ENCODE peak calls at places on chromosomes 2 and 18, in eight cellular contexts. P is HCT116, X is endothelial cell, L is neural progenitor cell, C is cardiac fibroblast, O is lung, A is Panc1, G is heart right ventricle. K is an unnamed sample.

GRCh38 chr18:37420315-37420880 is 145.2 kb downstream of the CELF4 start:
- DNase-seq in A (no peak), X (no peak), L (no peak), C (no peak), G (no peak), O (no peak), P (no peak), K (no peak)

GRCh38 chr2:205700331-205701132 is 18.2 kb downstream of the NRP2 start:
- DNase-seq in A (peak; percentile 51), G (no peak), C (peak; percentile 95), L (peak; percentile 42), P (no peak), X (no peak), O (no peak), K (no peak)

GRCh38 chr2:233816771-233817170 is 37.6 kb downstream of the HJURP start:
- DNase-seq in G (no peak), A (no peak), X (no peak), L (no peak), P (no peak), C (no peak), O (no peak), K (no peak)

GRCh38 chr2:162478721-162479129 is 134.8 kb downstream of the GCA start:
- DNase-seq in P (no peak), L (no peak), A (no peak), G (no peak), O (no peak), C (peak; percentile 6), X (no peak), K (no peak)

GRCh38 chr18:26614374-26614773 is 66.0 kb upstream of the KCTD1 start:
- DNase-seq in X (no peak), C (no peak), L (peak; percentile 15), A (no peak), O (no peak), G (no peak), P (no peak), K (no peak)

GRCh38 chr2:162210385-162210784 is 32.9 kb downstream of the FAP start:
- DNase-seq in A (no peak), L (no peak), O (no peak), G (no peak), X (no peak), C (peak; percentile 50), P (no peak), K (no peak)

GRCh38 chr2:120052597-120052996 is 39.7 kb downstream of the EPB41L5 start:
- DNase-seq in O (no peak), X (no peak), L (no peak), P (no peak), G (no peak), C (no peak), A (no peak), K (no peak)

GRCh38 chr2:8392098-8392844 is 289.6 kb upstream of the ID2 start:
- DNase-seq in L (peak; percentile 31), G (no peak), X (no peak), O (no peak), P (no peak), A (no peak), C (no peak), K (no peak)

GRCh38 chr2:10422251-10422650 is 25.9 kb downstream of the ODC1 start:
- DNase-seq in C (no peak), A (no peak), G (no peak), X (no peak), L (no peak), P (no peak), O (no peak), K (no peak)

GRCh38 chr2:26412091-26412673 is 10.5 kb downstream of the DRC1 start:
- DNase-seq in C (no peak), O (no peak), G (no peak), A (no peak), L (no peak), X (no peak), P (no peak), K (no peak)

GRCh38 chr2:46645681-46646162 is 166.4 kb downstream of the TMEM247 start:
- DNase-seq in L (no peak), G (peak; percentile 19), P (no peak), X (no peak), A (no peak), C (peak; percentile 85), O (peak; percentile 43), K (no peak)

GRCh38 chr2:115910270-115910669 is 1467.8 kb downstream of the DPP10 start:
- DNase-seq in X (peak; percentile 17), G (no peak), A (no peak), L (peak; percentile 46), C (no peak), O (no peak), P (no peak), K (no peak)

GRCh38 chr2:50878256-50878655 is 153.7 kb downstream of the NRXN1 start:
- DNase-seq in X (no peak), C (no peak), P (no peak), O (no peak), L (no peak), A (no peak), G (no peak), K (no peak)

DNA sequence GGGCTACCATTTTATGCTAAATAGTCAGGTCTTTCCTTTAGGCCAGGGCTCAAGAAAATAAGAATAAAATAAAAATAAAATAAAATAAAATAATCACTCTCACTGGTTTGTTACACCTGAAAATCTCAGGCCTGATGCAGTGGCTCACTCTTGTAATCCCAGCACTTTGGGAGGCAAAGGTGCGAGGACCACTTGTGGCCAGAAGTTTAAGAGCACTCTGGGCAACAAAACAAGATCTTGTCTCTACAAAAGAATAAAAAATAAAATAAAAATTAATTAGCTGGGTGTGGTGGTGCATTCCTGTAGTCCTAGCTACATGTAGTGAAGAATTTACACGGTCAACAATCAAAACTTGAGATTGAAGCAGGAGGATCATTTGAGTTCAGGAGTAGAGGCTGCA is 159.4 kb downstream of the NRXN1 start:
- DNase-seq in C (no peak), O (no peak), X (no peak), P (peak; percentile 1), L (peak; percentile 13), A (no peak), G (no peak), K (no peak)
- TF ChIP-seq CTCF in C (no peak), O (no peak), X (no peak), P (no peak), L (peak; percentile 42), A (no peak), G (no peak), K (no peak)

GRCh38 chr2:5368263-5368662 is 323.9 kb upstream of the SOX11 start:
- DNase-seq in C (no peak), L (peak; percentile 20), G (no peak), O (no peak), A (no peak), X (no peak), P (no peak), K (no peak)
- TF ChIP-seq CTCF in C (no peak), L (peak; percentile 49), G (no peak), O (no peak), A (no peak), X (no peak), P (no peak), K (no peak)

DNA sequence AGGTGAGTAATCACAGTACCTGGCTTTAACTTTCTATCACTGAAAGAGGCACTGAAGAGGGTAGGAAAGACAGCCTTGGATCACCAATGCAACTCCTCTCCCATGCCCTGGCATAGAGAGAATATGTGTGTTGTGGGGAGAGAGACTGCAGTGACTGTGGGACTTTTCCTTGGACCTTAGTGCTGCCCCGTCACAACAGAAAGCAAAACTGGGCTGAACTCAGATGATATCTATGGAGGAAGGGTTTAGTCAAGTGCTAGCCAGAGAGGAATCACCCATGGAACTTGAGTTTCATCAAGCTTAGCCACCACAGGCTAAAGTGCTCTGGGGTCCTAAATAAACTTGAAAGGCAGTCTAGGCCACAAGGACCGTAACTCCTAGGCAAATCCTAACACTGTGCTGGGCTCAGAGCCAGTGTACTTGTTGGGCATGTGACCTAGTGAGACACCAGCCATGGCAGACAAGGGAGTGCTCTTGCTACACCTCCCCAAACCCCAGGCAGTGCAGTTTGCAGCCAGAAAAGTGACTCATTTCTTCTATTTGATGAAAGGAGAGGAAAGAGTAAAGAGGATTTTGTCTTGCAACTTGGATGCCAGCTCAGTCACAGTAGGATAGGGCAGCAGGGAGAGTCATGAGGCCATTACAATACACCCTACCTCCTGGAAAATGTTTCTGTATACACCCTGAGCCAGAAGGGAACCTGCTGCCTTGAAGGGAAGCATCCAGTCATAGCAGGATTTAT is 105.8 kb upstream of the SPOPL start:
- DNase-seq in P (no peak), X (no peak), O (no peak), C (peak; percentile 83), L (no peak), A (no peak), G (peak; percentile 21), K (no peak)
- TF ChIP-seq CTCF in P (no peak), X (no peak), O (no peak), C (no peak), L (no peak), A (no peak), G (no peak), K (no peak)

GRCh38 chr2:157874997-157875719 is 972 bp downstream of the ACVR1 start:
- DNase-seq in L (peak; percentile 72), P (no peak), X (peak; percentile 4), A (no peak), C (peak; percentile 87), O (peak; percentile 29), G (peak; percentile 51), K (no peak)

GRCh38 chr2:157877761-157878400 is 1.8 kb upstream of the ACVR1 start:
- DNase-seq in G (no peak), O (no peak), L (no peak), A (no peak), C (no peak), P (no peak), X (no peak), K (no peak)

GRCh38 chr2:157876771-157877108 is 610 bp upstream of the ACVR1 start:
- DNase-seq in C (no peak), A (no peak), G (no peak), X (no peak), O (no peak), L (no peak), P (no peak), K (no peak)

GRCh38 chr2:157875720-157876065 is 437 bp downstream of the ACVR1 start:
- DNase-seq in X (peak; percentile 72), P (no peak), L (peak; percentile 83), G (peak; percentile 47), C (no peak), A (no peak), O (peak; percentile 56), K (no peak)

GRCh38 chr2:157876066-157876770 is at the start of gene ACVR1:
- DNase-seq in A (no peak), G (peak; percentile 97), L (peak; percentile 98), P (peak; percentile 90), X (peak; percentile 87), O (peak; percentile 94), C (peak; percentile 98), K (peak; percentile 89)
- TF ChIP-seq CTCF in A (peak; percentile 74), G (peak; percentile 28), L (peak; percentile 26), P (no peak), X (peak; percentile 18), O (no peak), C (peak; percentile 8), K (peak; percentile 11)